ENCODE peak calls at places on chromosomes 7 and 10, in six cellular contexts. D is NCI-H748 treated with DMSO at 0.1 percent for 48 hours, B is BJ, I is tibial artery, M is GM20000, Z is NCI-H460. Y is an unnamed sample.

GRCh38 chr10:121300723-121301122 is 297.5 kb downstream of the FGFR2 start:
- DNase-seq in B (no peak), I (no peak), D (no peak), Z (no peak), M (no peak), Y (no peak)

GRCh38 chr10:132301371-132302330 is 6.1 kb downstream of the STK32C start:
- DNase-seq in Z (no peak), I (no peak), B (no peak), M (no peak), D (no peak), Y (no peak)

GRCh38 chr7:156764016-156764669 is 123.6 kb downstream of the RNF32 start:
- DNase-seq in M (no peak), Z (peak; percentile 82), B (no peak), I (peak; percentile 23), D (peak; percentile 88), Y (peak; percentile 89)

GRCh38 chr7:156927571-156928405 is 21.7 kb upstream of the NOM1 start:
- DNase-seq in D (no peak), Z (no peak), B (no peak), I (no peak), M (no peak), Y (peak; percentile 67)

GRCh38 chr10:58516118-58516517 is 3.4 kb downstream of the BICC1 start:
- DNase-seq in Z (no peak), B (no peak), I (no peak), D (no peak), M (no peak), Y (no peak)

GRCh38 chr7:21767300-21767900 is 178.3 kb downstream of the CDCA7L start:
- DNase-seq in B (no peak), I (no peak), D (peak; percentile 86), M (peak; percentile 42), Z (peak; percentile 79), Y (peak; percentile 88)

GRCh38 chr10:110456523-110457091 is 41.1 kb upstream of the DUSP5 start:
- DNase-seq in I (no peak), B (no peak), D (no peak), M (no peak), Z (no peak), Y (peak; percentile 59)

GRCh38 chr10:114070710-114071109 is 27.0 kb downstream of the ADRB1 start:
- DNase-seq in B (no peak), D (no peak), I (no peak), M (no peak), Z (no peak), Y (no peak)

GRCh38 chr10:11183000-11183399 is 165.3 kb downstream of the CELF2 start:
- DNase-seq in D (no peak), Z (no peak), M (no peak), I (no peak), B (no peak), Y (no peak)

GRCh38 chr7:143289421-143289820 is 1.3 kb downstream of the CASP2 start:
- DNase-seq in I (no peak), Z (no peak), B (no peak), M (no peak), D (no peak), Y (no peak)

GRCh38 chr7:18087687-18088078 is 60.0 kb upstream of the PRPS1L1 start:
- DNase-seq in M (no peak), Z (no peak), B (no peak), D (peak; percentile 9), I (no peak), Y (no peak)

GRCh38 chr10:48885376-48885775 is 54.3 kb downstream of the LRRC18 start:
- DNase-seq in Z (no peak), D (peak; percentile 1), M (no peak), B (no peak), I (no peak), Y (no peak)

GRCh38 chr7:94396044-94396443 is 1.3 kb downstream of the COL1A2 start:
- DNase-seq in D (no peak), M (no peak), Z (no peak), I (peak; percentile 39), B (no peak), Y (no peak)

GRCh38 chr10:5832946-5833345 is 19.7 kb upstream of the GDI2 start:
- DNase-seq in Z (no peak), D (no peak), I (no peak), B (no peak), M (no peak), Y (no peak)

GRCh38 chr10:91146146-91146545 is 74.3 kb upstream of the PCGF5 start:
- DNase-seq in B (no peak), D (no peak), M (no peak), Z (no peak), I (no peak), Y (no peak)